ENCODE peak calls at places on chromosomes 13 and 19, in nine cellular contexts. R is left ventricle myocardium inferior, U is IMR-90, Z is endothelial cell, Y is lower leg skin, X is lower lobe of right lung, J is RWPE1, S is heart right ventricle, F is cardiac fibroblast. P is an unnamed sample.

GRCh38 chr19:3047307-3048189 is 14.7 kb downstream of the TLE5 start:
- DNase-seq in J (peak), S (peak), U (peak), Y (peak), F (peak), Z (peak), R (peak), X (peak), P (peak)

GRCh38 chr13:25137624-25137892 is 34.5 kb downstream of the AMER2 start:
- DNase-seq in F (no peak), J (no peak), R (no peak), Y (no peak), U (no peak), X (no peak), Z (no peak), S (no peak), P (no peak)

GRCh38 chr13:99605417-99606321 is 104.4 kb downstream of the TM9SF2 start:
- DNase-seq in R (peak), F (peak), Y (peak), X (peak), Z (peak), J (peak), S (peak), U (no peak), P (peak)

GRCh38 chr19:47363758-47364529 is 14.8 kb downstream of the DHX34 start:
- DNase-seq in S (no peak), R (no peak), F (peak), Y (no peak), U (peak), X (no peak), J (no peak), Z (peak), P (no peak)

GRCh38 chr19:30791116-30791515 is 418.9 kb downstream of the ZNF536 start:
- DNase-seq in F (no peak), X (no peak), R (no peak), Y (peak), U (no peak), J (no peak), S (no peak), Z (no peak), P (no peak)

GRCh38 chr13:113166266-113166665 is 7.8 kb downstream of the PROZ start:
- DNase-seq in Y (no peak), U (no peak), R (no peak), S (no peak), Z (no peak), J (no peak), X (no peak), F (no peak), P (no peak)

GRCh38 chr13:67146523-67147130 is 83.5 kb downstream of the PCDH9 start:
- DNase-seq in F (peak), S (no peak), Y (no peak), Z (no peak), J (no peak), X (no peak), R (no peak), U (no peak), P (no peak)

GRCh38 chr13:30355405-30355741 is 48.0 kb upstream of the KATNAL1 start:
- DNase-seq in S (no peak), Y (no peak), J (no peak), F (no peak), R (no peak), Z (peak), X (peak), U (no peak), P (peak)

GRCh38 chr19:3218037-3218661 is 6.3 kb upstream of the CELF5 start:
- DNase-seq in X (no peak), Y (no peak), R (no peak), S (no peak), F (no peak), Z (no peak), U (no peak), J (no peak), P (no peak)

GRCh38 chr13:99033814-99034213 is 56.0 kb upstream of the DOCK9 start:
- DNase-seq in Z (no peak), F (peak), R (no peak), Y (no peak), S (no peak), J (peak), U (peak), X (no peak), P (no peak)

GRCh38 chr13:28654276-28654675 is 4.7 kb upstream of the POMP start:
- DNase-seq in X (no peak), Z (no peak), Y (no peak), R (no peak), S (no peak), F (no peak), J (no peak), U (peak), P (no peak)

GRCh38 chr13:91930687-91931086 is 532.3 kb downstream of the GPC5 start:
- DNase-seq in U (no peak), Y (no peak), X (no peak), F (no peak), R (no peak), S (no peak), J (no peak), Z (no peak), P (no peak)

GRCh38 chr19:39142655-39143054 is 17.1 kb downstream of the PAK4 start:
- DNase-seq in R (no peak), U (no peak), S (no peak), J (no peak), Y (no peak), F (no peak), X (no peak), Z (no peak), P (no peak)

GRCh38 chr13:113367020-113367560 is 3.2 kb upstream of the GRTP1 start:
- DNase-seq in Y (no peak), F (no peak), J (no peak), R (no peak), S (no peak), Z (no peak), U (no peak), X (peak), P (no peak)

GRCh38 chr19:17305211-17305516 is 508 bp upstream of the MRPL34 start:
- DNase-seq in J (no peak), Y (no peak), S (no peak), R (no peak), U (no peak), Z (no peak), F (no peak), X (peak), P (no peak)

GRCh38 chr19:17306285-17306714 is 628 bp downstream of the MRPL34 start:
- DNase-seq in U (no peak), Z (no peak), F (no peak), Y (no peak), S (no peak), R (no peak), X (no peak), J (no peak), P (no peak)

GRCh38 chr19:17304386-17305047 is 1.2 kb upstream of the MRPL34 start:
- DNase-seq in Y (no peak), S (no peak), U (no peak), F (no peak), Z (no peak), X (peak), J (no peak), R (no peak), P (no peak)

GRCh38 chr19:17303940-17304267 is 679 bp upstream of the ABHD8 start:
- DNase-seq in Z (no peak), X (peak), S (no peak), R (no peak), F (no peak), U (no peak), J (no peak), Y (no peak), P (no peak)

DNA sequence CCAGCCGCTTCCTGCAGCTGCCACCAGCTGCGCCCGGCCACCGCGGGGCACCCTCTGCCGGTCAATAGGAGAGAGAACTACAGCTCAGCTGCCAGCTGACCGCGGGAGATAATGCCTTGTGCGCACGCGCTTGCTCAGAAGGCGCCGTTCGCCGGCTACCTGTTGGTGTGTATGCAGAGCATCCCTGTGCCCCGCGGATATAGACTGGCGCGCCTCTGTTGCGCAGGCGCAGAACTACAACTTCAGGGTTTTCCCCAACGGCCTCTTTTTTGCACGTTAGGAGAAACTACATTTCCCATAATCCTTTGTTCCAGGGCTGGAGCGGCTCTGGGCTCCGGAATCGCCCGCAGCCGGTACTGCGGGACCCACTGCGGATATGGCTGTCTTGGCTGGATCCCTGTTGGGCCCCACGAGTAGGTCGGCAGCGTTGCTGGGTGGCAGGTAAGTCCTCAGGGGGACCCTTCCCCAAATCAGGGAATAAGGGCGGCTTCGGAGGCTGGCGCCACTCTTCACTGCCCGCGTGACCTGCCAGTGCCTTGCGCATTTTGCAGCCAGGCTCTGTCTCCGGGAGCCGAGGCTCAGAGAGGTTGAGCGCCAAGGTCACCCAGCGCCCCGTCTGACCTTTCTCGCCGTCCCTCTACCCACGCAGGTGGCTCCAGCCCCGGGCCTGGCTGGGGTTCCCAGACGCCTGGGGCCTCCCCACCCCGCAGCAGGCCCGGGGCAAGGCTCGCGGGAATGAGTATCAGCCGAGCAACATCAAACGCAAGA is at the start of gene MRPL34:
- DNase-seq in U (peak), S (peak), J (peak), F (peak), Z (peak), R (peak), X (no peak), Y (peak), P (peak)
- TF ChIP-seq CTCF in U (peak), S (peak), J (peak), F (peak), Z (peak), R (peak), X (peak), Y (peak), P (peak)

GRCh38 chr19:14516048-14516534 is 2.1 kb downstream of the DNAJB1 start:
- DNase-seq in R (no peak), F (no peak), J (no peak), Y (no peak), X (no peak), U (no peak), S (no peak), Z (no peak), P (no peak)
- TF ChIP-seq CTCF in R (no peak), F (no peak), J (no peak), Y (no peak), X (no peak), U (no peak), S (no peak), Z (no peak), P (no peak)

GRCh38 chr19:15418112-15418587 is 638 bp downstream of the AKAP8L start:
- DNase-seq in F (peak), Z (no peak), J (peak), Y (no peak), X (no peak), R (no peak), S (peak), U (no peak), P (no peak)

GRCh38 chr19:15421136-15421535 is 2.3 kb upstream of the AKAP8L start:
- DNase-seq in R (no peak), Z (no peak), S (no peak), X (no peak), U (peak), F (no peak), J (no peak), Y (no peak), P (no peak)

GRCh38 chr19:15417699-15418098 is 1.1 kb downstream of the AKAP8L start:
- DNase-seq in U (no peak), S (no peak), J (peak), Z (no peak), R (no peak), X (no peak), Y (no peak), F (peak), P (no peak)

GRCh38 chr19:15419413-15420025 is 731 bp upstream of the AKAP8L start:
- DNase-seq in S (no peak), Y (no peak), J (no peak), R (no peak), U (no peak), F (no peak), X (no peak), Z (no peak), P (no peak)

DNA sequence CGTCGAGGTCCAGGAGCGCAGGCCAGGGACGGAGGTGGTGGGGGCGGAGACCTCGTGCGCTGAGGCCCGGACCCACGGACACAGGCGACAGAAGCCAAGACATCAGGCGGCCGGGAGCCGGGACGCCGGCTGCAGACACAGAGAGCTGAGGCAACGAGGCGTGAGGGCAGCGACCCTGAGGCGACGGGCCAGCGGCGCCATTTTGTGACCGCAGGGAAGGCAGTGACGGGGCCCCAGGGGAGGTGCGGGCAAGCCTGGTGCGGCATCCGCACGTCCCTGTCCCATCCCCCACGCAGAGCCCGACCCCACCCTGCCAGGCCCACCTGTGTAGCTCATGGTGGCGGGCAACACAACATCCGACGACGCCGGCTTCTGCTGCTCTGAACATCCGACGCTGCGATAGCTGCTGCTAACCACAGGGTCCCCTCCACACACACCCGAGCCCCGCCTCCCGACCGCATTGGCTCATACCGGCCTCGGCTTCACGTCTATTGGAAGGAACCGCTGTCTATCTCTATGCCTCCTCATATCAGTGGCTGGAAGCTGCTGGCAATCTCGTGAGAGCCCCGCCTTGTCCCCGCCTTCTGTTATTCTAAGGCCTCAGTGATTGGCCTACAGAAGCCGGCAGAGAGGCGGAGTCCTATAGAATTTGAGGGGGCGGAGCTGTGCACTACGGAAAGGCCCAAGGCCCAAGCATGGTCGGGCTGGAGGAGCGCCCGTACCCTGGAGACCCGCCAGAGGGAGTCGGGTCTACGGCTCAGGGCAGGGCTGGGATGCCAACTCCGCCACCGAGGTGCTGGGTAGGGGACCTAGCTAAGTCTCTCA is at the start of gene AKAP8L:
- DNase-seq in X (peak), Z (peak), U (peak), R (peak), Y (peak), J (peak), S (peak), F (peak), P (peak)
- TF ChIP-seq CTCF in X (peak), Z (peak), U (peak), R (peak), Y (peak), J (no peak), S (peak), F (peak), P (peak)

GRCh38 chr19:4584670-4585460 is 25.4 kb upstream of the SEMA6B start:
- DNase-seq in Z (peak), S (no peak), X (no peak), J (no peak), F (no peak), R (no peak), Y (no peak), U (no peak), P (peak)

GRCh38 chr19:4582112-4582553 is 22.6 kb upstream of the SEMA6B start:
- DNase-seq in S (no peak), X (no peak), U (no peak), F (no peak), R (no peak), Y (no peak), J (no peak), Z (no peak), P (no peak)

GRCh38 chr19:4582980-4583842 is 23.7 kb upstream of the SEMA6B start:
- DNase-seq in Z (no peak), F (no peak), R (no peak), S (no peak), Y (no peak), U (no peak), X (no peak), J (no peak), P (no peak)

GRCh38 chr19:4585556-4585955 is 26.1 kb upstream of the SEMA6B start:
- DNase-seq in J (no peak), X (no peak), S (no peak), Z (no peak), Y (no peak), U (no peak), F (no peak), R (no peak), P (no peak)

DNA sequence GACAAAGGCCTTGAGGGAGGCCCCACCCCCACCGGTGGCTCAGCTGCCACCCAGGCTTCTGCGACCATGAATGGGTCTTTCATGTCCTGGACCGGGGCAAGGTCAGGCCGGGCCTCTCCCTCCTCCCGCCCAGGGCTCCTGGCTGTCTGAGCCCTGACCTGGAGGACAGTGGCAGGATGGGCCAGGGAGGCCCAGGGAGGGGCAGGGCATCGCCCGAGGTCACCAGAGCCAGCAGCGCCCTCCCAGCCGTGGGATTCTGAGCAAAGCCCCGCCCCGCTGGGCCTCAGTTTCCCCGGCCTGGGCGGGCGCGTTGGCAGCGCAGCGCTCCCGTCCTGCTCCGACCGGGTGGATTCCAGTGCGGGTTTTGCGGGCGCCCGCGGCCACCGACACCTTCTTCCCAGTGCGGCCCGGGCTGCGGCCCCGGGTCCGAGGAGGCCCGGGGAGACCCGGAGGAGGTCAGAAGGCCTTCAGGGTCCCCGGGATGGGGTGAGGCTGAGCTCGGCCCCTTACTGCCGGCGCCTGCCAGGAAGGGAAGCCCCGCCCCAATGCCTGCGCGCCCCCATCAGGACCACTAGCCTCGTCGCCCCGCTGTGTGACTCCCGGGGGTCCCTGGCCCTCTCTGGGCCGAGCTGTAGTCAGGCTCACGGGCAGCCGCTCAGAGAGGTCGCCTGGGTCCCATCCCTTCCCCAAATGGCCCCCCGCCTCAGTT is 24.6 kb upstream of the SEMA6B start:
- DNase-seq in S (no peak), J (no peak), Y (no peak), U (no peak), Z (peak), X (no peak), F (peak), R (no peak), P (peak)
- TF ChIP-seq CTCF in S (no peak), J (no peak), Y (no peak), U (no peak), Z (no peak), X (no peak), F (no peak), R (no peak), P (no peak)

DNA sequence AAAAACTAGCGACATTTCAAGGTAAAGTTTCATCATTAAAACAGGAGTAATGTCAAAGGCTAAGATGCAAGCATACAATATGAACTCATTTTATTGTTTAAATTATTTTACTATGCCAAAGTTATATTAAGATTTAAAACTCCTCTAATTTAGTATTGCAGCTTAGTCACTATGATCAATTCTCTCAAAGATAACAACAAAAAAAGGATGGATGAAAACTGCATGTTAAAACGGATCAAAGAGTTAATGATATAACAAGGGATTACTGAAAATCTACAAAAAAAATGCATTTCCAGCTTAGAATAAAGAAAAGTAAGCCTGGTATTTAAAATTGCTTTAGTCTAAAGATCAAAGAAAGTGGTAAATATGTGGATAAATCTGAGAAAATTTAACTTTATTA is 587.8 kb upstream of the PCDH20 start:
- DNase-seq in Y (no peak), F (no peak), Z (no peak), J (no peak), S (no peak), X (no peak), U (no peak), R (no peak), P (no peak)
- TF ChIP-seq CTCF in Y (no peak), F (no peak), Z (no peak), J (no peak), S (no peak), X (no peak), U (no peak), R (no peak), P (no peak)

GRCh38 chr13:42751693-42752092 is 29.7 kb upstream of the FAM216B start:
- DNase-seq in F (no peak), U (no peak), X (no peak), S (no peak), Y (no peak), Z (no peak), R (no peak), J (no peak), P (no peak)

GRCh38 chr13:42746846-42747245 is 34.5 kb upstream of the FAM216B start:
- DNase-seq in R (no peak), Z (no peak), F (no peak), X (no peak), Y (no peak), U (peak), J (no peak), S (no peak), P (no peak)

GRCh38 chr13:42745655-42746054 is 35.7 kb upstream of the FAM216B start:
- DNase-seq in Y (no peak), X (no peak), J (no peak), S (no peak), U (peak), F (peak), R (no peak), Z (no peak), P (no peak)

GRCh38 chr13:42750858-42751257 is 30.5 kb upstream of the FAM216B start:
- DNase-seq in X (no peak), F (peak), J (no peak), U (no peak), S (no peak), Y (no peak), Z (no peak), R (no peak), P (no peak)

DNA sequence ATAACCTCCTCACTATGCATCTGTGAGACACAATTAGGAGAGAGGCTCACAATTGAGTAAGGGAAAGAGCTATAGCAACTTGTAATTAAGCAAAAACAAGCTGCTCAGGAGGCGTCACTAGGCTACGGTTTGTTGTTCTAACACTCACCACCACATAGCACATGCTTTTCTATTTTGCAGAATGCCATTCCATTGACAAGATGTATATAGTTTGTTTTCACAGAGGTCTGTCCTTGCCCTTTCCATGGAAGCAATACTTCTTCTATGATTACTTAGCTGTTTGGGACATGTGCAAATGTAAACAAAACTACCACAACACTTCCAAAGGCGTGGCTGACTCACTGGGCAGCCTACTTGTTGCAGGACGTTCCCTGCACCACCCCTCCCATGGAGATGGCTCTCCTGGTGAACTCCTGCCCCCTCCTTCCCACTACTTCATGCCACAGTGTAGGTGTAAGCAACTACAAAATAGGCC is 33.9 kb upstream of the FAM216B start:
- DNase-seq in Y (no peak), F (peak), U (peak), R (no peak), J (peak), S (no peak), X (no peak), Z (no peak), P (no peak)
- TF ChIP-seq CTCF in Y (no peak), F (no peak), U (no peak), R (no peak), J (no peak), S (no peak), X (no peak), Z (no peak), P (no peak)

P was measured in neural crest cell.